ENCODE peak calls at places on chromosomes 6 and 20, in five cellular contexts. R, U, O, M and Y are unnamed samples.

GRCh38 chr6:1756472-1757129 is 146.9 kb downstream of the FOXC1 start:
- DNase-seq in O (no peak), R (no peak), M (no peak), U (no peak), Y (peak)

GRCh38 chr6:26218824-26219223 is 131.6 kb downstream of the HFE start:
- DNase-seq in U (no peak), R (no peak), M (no peak), O (no peak), Y (no peak)

GRCh38 chr20:53942973-53943372 is 127.4 kb downstream of the BCAS1 start:
- DNase-seq in R (no peak), M (no peak), O (no peak), U (no peak), Y (no peak)

GRCh38 chr6:164148789-164149188 is 734.3 kb downstream of the QKI start:
- DNase-seq in U (no peak), R (no peak), M (no peak), O (no peak), Y (no peak)

GRCh38 chr6:43146709-43147108 is 24.4 kb upstream of the SRF start:
- DNase-seq in O (no peak), R (no peak), U (no peak), M (no peak), Y (no peak)

GRCh38 chr6:107290491-107290890 is 168.9 kb downstream of the PDSS2 start:
- DNase-seq in R (no peak), O (no peak), U (no peak), M (no peak), Y (no peak)

GRCh38 chr6:131107166-131107565 is 28.1 kb upstream of the AKAP7 start:
- DNase-seq in R (no peak), M (no peak), U (no peak), O (peak), Y (peak)

GRCh38 chr20:380763-381580 is 412 bp downstream of the TRIB3 start:
- DNase-seq in M (no peak), U (peak), R (peak), O (peak), Y (peak)

GRCh38 chr6:158290659-158291058 is 21.6 kb upstream of the TULP4 start:
- DNase-seq in R (no peak), M (no peak), O (no peak), U (no peak), Y (no peak)

GRCh38 chr6:136249336-136249735 is 775 bp downstream of the MTFR2 start:
- DNase-seq in U (no peak), R (no peak), O (peak), M (no peak), Y (no peak)
- H3K9ac ChIP-seq in U (no peak), R (peak), O (peak), M (peak), Y (no peak)

DNA sequence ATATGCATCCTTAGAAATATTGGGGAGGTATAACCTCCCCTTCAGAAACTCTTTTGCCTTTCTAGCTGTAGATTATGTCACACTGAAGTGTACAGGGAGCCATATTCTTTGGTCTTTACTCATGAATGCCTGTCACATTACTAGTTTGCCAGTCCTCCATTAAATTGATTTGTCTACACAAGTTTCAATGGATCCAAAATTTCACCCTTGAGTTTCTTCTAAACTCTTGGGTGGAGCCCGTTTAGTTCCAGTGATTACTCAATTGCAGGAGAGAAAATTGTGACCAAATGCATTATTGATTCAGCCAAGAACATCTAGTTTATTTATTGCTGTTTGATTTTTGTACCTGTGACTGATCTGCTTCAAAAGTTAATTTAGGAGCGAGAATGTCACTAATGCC is 60.4 kb upstream of the TFB1M start:
- DNase-seq in U (no peak), O (no peak), M (no peak), R (no peak), Y (no peak)
- H2BK12ac ChIP-seq in U (no peak), O (no peak), M (no peak), R (no peak), Y (no peak)

GRCh38 chr20:36848078-36848660 is 27.8 kb upstream of the TLDC2 start:
- DNase-seq in U (no peak), O (peak), M (no peak), R (no peak), Y (no peak)

GRCh38 chr20:36849333-36850065 is 26.4 kb upstream of the TLDC2 start:
- DNase-seq in U (no peak), M (no peak), R (no peak), O (no peak), Y (no peak)

GRCh38 chr20:36848677-36849076 is 27.3 kb upstream of the TLDC2 start:
- DNase-seq in R (no peak), U (no peak), M (no peak), O (no peak), Y (no peak)

GRCh38 chr20:36847009-36847709 is 28.8 kb upstream of the TLDC2 start:
- DNase-seq in M (no peak), R (no peak), U (no peak), O (peak), Y (peak)

DNA sequence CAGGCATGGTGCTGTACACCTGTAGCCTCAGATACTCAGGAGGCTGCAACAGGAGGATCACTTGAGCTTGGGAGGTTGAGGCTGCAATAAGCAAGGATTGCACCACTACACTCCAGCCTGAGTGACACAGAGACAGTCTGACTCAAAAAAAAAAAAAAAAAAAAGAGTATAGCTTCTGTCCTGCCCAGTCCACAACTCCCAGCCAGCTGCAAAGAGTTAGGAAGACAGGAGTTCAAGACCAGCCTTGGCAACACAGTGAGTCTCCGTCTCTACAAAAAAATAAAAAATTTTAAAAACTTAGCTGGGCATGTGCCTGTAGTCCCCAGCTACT is 28.3 kb upstream of the TLDC2 start:
- DNase-seq in U (no peak), M (no peak), O (peak), R (no peak), Y (no peak)
- H3K9ac ChIP-seq in U (no peak), M (no peak), O (peak), R (no peak), Y (no peak)

DNA sequence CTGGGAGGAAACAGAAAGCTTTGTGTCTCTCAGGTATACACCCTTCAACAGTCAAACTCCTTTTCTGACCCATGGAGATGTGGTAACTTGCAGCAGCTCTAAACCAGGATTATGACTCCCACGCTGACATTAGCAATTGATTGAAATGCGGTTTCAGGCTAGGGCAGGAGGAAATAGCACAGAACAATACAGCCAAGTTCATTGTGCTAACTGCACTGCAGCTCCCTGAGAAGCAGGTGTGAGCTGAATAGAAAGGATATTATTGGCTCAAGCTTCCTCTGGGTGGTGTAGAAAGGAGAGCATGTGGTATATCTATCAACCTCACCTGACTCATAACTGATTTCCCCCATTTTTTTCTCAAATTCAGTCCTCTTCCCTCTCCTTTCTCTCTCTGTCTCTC is 612.3 kb upstream of the BTBD3 start:
- DNase-seq in M (no peak), R (peak), U (no peak), O (no peak), Y (no peak)
- H2BK12ac ChIP-seq in M (no peak), R (no peak), U (no peak), O (no peak), Y (no peak)

GRCh38 chr6:159982726-159983506 is 14.0 kb downstream of the IGF2R start:
- DNase-seq in M (no peak), O (no peak), U (no peak), R (no peak), Y (no peak)
- H3K9ac ChIP-seq in M (no peak), O (peak), U (no peak), R (no peak), Y (no peak)

DNA sequence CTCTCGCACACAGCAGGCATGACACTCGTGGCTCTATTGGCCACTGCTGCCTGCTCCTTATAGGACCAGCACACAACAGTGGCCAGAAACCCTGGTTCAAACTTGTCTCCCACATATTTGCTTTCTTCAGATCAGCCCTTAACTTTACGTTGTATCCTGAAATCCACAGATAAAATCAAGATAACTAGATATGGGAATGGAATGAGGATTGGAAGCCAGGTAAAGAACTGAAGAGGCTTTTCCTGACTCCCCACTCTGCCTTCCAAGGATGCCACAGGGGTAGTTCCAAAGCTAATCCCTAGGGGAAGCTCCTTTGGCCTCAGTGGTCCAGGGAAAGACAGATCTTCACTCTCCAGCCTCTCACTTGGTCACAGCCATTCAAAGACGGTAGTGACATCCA is 86.5 kb downstream of the INSM1 start:
- DNase-seq in U (no peak), R (no peak), M (no peak), O (no peak), Y (no peak)
- H2BK12ac ChIP-seq in U (no peak), R (no peak), M (no peak), O (no peak), Y (no peak)

DNA sequence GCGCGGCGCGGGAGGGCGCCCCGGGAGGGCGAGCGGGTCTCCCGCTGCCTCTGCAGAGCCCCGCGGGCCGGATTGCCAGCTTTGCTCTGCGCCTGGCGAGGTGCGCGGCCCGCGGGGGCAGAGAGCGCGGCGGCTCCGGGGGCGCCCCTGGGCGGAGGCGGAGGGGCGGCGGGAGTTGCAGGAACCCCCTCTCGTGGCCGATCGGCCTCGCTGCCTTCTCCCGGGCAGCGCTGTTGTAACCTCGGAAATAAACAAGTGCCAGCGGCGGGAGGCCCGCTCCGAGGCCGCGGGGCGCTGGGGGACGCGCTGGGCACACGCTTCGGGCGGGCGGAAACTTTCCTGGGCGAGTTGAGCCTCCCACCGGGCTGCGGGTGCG is 1.2 kb downstream of the CDH4 start:
- DNase-seq in U (peak), M (no peak), R (peak), O (peak), Y (no peak)
- H3K9ac ChIP-seq in U (peak), M (no peak), R (no peak), O (peak), Y (no peak)

DNA sequence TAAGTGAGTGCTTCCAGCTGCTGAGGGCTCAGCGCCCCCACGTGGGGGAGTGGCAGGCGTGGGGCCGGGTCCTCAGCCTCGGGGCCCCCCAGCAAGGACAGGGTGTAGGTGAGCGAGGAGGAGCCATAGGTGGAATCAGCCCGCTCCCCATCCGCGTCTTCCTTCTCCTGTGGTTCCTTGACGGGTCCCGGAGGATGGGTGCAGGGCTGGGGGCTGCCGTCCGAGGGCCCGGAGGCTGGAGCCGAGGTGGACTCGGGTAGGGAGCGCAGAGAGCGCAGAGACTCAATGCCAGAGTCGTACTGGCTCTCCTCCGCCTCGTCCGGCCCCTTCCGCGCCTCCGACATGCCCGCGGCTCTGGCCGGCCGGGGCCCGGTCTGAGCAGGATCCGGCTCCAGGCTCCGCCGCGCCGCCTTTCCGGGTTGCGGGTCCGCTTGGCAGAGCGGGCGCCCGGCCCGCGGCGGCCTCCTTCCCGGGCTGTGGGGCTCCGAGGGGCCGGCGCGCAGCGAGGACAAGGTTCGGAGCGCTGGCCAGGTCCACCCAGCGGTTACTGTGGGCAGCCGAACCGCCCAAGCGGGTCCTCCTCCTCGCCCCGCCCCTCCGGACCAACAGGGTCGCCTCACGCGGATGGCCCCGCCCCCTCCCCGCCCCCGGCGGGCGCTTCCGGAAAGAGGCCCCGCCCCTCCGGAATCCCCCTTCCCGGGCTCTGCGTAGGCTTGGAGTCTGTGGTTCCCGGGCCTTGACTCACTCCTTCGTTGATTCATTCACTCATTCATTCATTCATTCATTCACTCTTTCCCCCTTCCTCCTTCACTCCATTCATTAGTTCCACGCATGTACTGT is at the start of gene NFKBIE:
- DNase-seq in R (peak), M (no peak), O (peak), U (peak), Y (peak)
- H2BK12ac ChIP-seq in R (no peak), M (peak), O (no peak), U (no peak), Y (no peak)

DNA sequence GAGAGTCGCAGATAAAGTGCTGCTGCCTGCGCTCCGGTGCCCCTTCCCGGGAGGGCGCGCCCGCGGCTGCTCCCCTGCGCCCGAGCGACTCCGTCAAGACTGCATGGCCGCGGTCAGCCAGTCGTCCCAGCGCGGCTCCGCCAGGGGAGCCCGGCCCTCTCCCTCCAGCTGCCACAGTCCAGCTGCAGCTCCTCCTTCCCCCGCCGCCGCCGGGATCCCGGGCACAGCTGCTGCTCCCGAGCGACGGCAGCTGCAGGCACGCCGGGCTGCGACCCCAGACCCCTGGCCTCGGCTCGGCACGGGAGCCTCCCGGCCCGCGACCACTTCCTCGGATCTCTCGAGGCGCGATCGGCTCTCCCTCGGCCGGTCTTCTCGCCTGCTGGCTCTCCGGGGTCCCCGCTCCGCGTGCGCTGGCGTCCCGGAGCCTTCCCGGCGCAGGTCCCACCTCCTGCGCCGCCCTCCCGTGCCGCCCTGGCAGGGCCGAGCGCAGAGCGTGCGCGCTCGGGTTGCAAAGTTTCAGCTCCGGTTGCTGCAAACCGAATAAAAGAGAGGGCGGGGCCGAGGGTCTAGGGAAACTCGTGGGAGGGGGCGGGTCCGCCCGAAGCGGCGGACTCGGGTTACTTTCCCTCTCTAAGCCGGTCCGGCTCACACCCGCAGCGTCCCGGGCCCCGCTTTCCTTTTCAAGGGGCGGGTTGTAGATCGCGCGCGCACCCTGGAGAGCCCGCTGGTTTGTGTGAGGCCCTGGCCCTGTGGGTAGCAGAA is at the start of gene CNKSR3:
- DNase-seq in R (peak), O (peak), M (peak), U (peak), Y (peak)
- H3K9ac ChIP-seq in R (peak), O (peak), M (peak), U (peak), Y (peak)